ENCODE peak calls at places on chromosomes 7 and 10, in ten cellular contexts. One of them, this sample, is unnamed.

GRCh38 chr10:14285941-14286555 is 44.7 kb downstream of the FRMD4A start:
- DNase-seq in AG04449: no peak
- DNase-seq in cardiac muscle cell: no peak
- DNase-seq in GM23338: no peak
- DNase-seq in BJ: no peak
- DNase-seq in adrenal gland: no peak
- DNase-seq in epithelial cell of esophagus: no peak
- DNase-seq in H7: no peak
- DNase-seq in HCT116: no peak
- DNase-seq in CD8-positive, alpha-beta T cell: no peak
- DNase-seq in this sample: no peak

GRCh38 chr7:151725844-151726770 is 150.8 kb downstream of the PRKAG2 start:
- DNase-seq in AG04449: no peak
- DNase-seq in cardiac muscle cell: peak; percentile 73
- DNase-seq in epithelial cell of esophagus: no peak
- DNase-seq in BJ: no peak
- DNase-seq in H7: no peak
- DNase-seq in CD8-positive, alpha-beta T cell: no peak
- DNase-seq in adrenal gland: no peak
- DNase-seq in GM23338: no peak
- DNase-seq in HCT116: no peak
- DNase-seq in this sample: no peak

GRCh38 chr10:1364151-1364910 is 308.1 kb downstream of the WDR37 start:
- DNase-seq in epithelial cell of esophagus: peak; percentile 27
- DNase-seq in GM23338: no peak
- DNase-seq in cardiac muscle cell: no peak
- DNase-seq in AG04449: no peak
- DNase-seq in HCT116: no peak
- DNase-seq in H7: peak; percentile 32
- DNase-seq in adrenal gland: no peak
- DNase-seq in CD8-positive, alpha-beta T cell: no peak
- DNase-seq in BJ: no peak
- DNase-seq in this sample: no peak

GRCh38 chr7:125668321-125668993 is 738.8 kb upstream of the POT1 start:
- DNase-seq in HCT116: no peak
- DNase-seq in H7: no peak
- DNase-seq in epithelial cell of esophagus: no peak
- DNase-seq in adrenal gland: no peak
- DNase-seq in cardiac muscle cell: no peak
- DNase-seq in BJ: no peak
- DNase-seq in GM23338: no peak
- DNase-seq in AG04449: no peak
- DNase-seq in CD8-positive, alpha-beta T cell: no peak
- DNase-seq in this sample: no peak

GRCh38 chr7:115600196-115600595 is 430.4 kb downstream of the TFEC start:
- DNase-seq in BJ: no peak
- DNase-seq in cardiac muscle cell: no peak
- DNase-seq in HCT116: no peak
- DNase-seq in adrenal gland: no peak
- DNase-seq in AG04449: no peak
- DNase-seq in CD8-positive, alpha-beta T cell: no peak
- DNase-seq in H7: no peak
- DNase-seq in GM23338: no peak
- DNase-seq in epithelial cell of esophagus: no peak
- DNase-seq in this sample: no peak

GRCh38 chr10:50610364-50610763 is 13.4 kb downstream of the SGMS1 start:
- DNase-seq in adrenal gland: peak; percentile 26
- DNase-seq in H7: no peak
- DNase-seq in cardiac muscle cell: peak; percentile 75
- DNase-seq in CD8-positive, alpha-beta T cell: no peak
- DNase-seq in epithelial cell of esophagus: no peak
- DNase-seq in HCT116: no peak
- DNase-seq in AG04449: no peak
- DNase-seq in GM23338: no peak
- DNase-seq in BJ: no peak
- DNase-seq in this sample: no peak

GRCh38 chr10:70274643-70275042 is 9.2 kb downstream of the NPFFR1 start:
- DNase-seq in adrenal gland: peak; percentile 53
- DNase-seq in GM23338: no peak
- DNase-seq in AG04449: peak; percentile 57
- DNase-seq in H7: no peak
- DNase-seq in CD8-positive, alpha-beta T cell: no peak
- DNase-seq in HCT116: no peak
- DNase-seq in epithelial cell of esophagus: no peak
- DNase-seq in BJ: peak; percentile 52
- DNase-seq in cardiac muscle cell: no peak
- DNase-seq in this sample: no peak

GRCh38 chr10:124995605-124996004 is 53.7 kb downstream of the ZRANB1 start:
- DNase-seq in HCT116: no peak
- DNase-seq in CD8-positive, alpha-beta T cell: no peak
- DNase-seq in H7: peak; percentile 50
- DNase-seq in cardiac muscle cell: no peak
- DNase-seq in GM23338: no peak
- DNase-seq in adrenal gland: peak; percentile 12
- DNase-seq in epithelial cell of esophagus: no peak
- DNase-seq in BJ: no peak
- DNase-seq in AG04449: no peak
- DNase-seq in this sample: no peak

GRCh38 chr7:34107306-34107705 is 202.0 kb downstream of the BMPER start:
- DNase-seq in BJ: peak; percentile 22
- DNase-seq in GM23338: no peak
- DNase-seq in H7: no peak
- DNase-seq in adrenal gland: peak; percentile 25
- DNase-seq in AG04449: no peak
- DNase-seq in CD8-positive, alpha-beta T cell: no peak
- DNase-seq in epithelial cell of esophagus: peak; percentile 51
- DNase-seq in cardiac muscle cell: no peak
- DNase-seq in HCT116: no peak
- DNase-seq in this sample: no peak

GRCh38 chr7:34104120-34104519 is 198.8 kb downstream of the BMPER start:
- DNase-seq in epithelial cell of esophagus: no peak
- DNase-seq in cardiac muscle cell: no peak
- DNase-seq in GM23338: no peak
- DNase-seq in adrenal gland: no peak
- DNase-seq in CD8-positive, alpha-beta T cell: no peak
- DNase-seq in HCT116: no peak
- DNase-seq in BJ: no peak
- DNase-seq in H7: no peak
- DNase-seq in AG04449: no peak
- DNase-seq in this sample: no peak

GRCh38 chr7:34100661-34101060 is 195.3 kb downstream of the BMPER start:
- DNase-seq in cardiac muscle cell: no peak
- DNase-seq in epithelial cell of esophagus: peak; percentile 69
- DNase-seq in GM23338: no peak
- DNase-seq in HCT116: no peak
- DNase-seq in BJ: no peak
- DNase-seq in CD8-positive, alpha-beta T cell: no peak
- DNase-seq in adrenal gland: no peak
- DNase-seq in AG04449: no peak
- DNase-seq in H7: no peak
- DNase-seq in this sample: no peak

GRCh38 chr7:34108150-34108549 is 202.8 kb downstream of the BMPER start:
- DNase-seq in BJ: no peak
- DNase-seq in epithelial cell of esophagus: peak; percentile 34
- DNase-seq in H7: no peak
- DNase-seq in GM23338: no peak
- DNase-seq in CD8-positive, alpha-beta T cell: no peak
- DNase-seq in HCT116: no peak
- DNase-seq in adrenal gland: no peak
- DNase-seq in AG04449: no peak
- DNase-seq in cardiac muscle cell: no peak
- DNase-seq in this sample: no peak

DNA sequence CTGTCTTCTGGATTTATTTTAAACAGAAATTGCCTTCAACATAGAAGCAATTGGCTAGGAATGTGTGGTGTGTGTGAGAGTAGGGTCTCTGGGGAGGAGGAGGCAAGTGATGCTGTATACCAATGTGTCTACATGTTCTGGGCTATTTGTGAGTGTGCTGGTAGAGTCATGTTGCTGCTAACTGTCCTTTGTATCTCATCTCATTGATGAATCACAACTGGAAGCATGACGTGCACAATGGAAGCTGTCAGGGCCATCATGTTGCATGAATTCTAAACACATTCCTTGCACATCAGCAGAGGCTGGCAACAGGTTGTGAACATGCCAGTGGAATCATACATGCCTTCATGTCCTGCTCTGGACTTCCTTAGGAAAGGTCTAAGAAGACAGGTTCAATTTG is 199.7 kb downstream of the BMPER start:
- DNase-seq in adrenal gland: no peak
- DNase-seq in cardiac muscle cell: no peak
- DNase-seq in BJ: no peak
- DNase-seq in H7: no peak
- DNase-seq in epithelial cell of esophagus: peak; percentile 55
- DNase-seq in CD8-positive, alpha-beta T cell: no peak
- DNase-seq in HCT116: no peak
- DNase-seq in GM23338: no peak
- DNase-seq in AG04449: no peak
- DNase-seq in this sample: no peak
- H3K4me3 ChIP-seq in adrenal gland: no peak overlapping the region
- H3K4me3 ChIP-seq in cardiac muscle cell: no peak overlapping the region
- H3K4me3 ChIP-seq in BJ: no peak overlapping the region
- H3K4me3 ChIP-seq in H7: no peak overlapping the region
- H3K4me3 ChIP-seq in epithelial cell of esophagus: no peak overlapping the region
- H3K4me3 ChIP-seq in CD8-positive, alpha-beta T cell: no peak overlapping the region
- H3K4me3 ChIP-seq in HCT116: no peak overlapping the region
- H3K4me3 ChIP-seq in GM23338: no peak overlapping the region
- H3K4me3 ChIP-seq in AG04449: no peak overlapping the region
- H3K4me3 ChIP-seq in this sample: no peak overlapping the region

GRCh38 chr7:158057446-158057845 is 530.2 kb downstream of the PTPRN2 start:
- DNase-seq in epithelial cell of esophagus: no peak
- DNase-seq in AG04449: no peak
- DNase-seq in GM23338: no peak
- DNase-seq in BJ: no peak
- DNase-seq in HCT116: no peak
- DNase-seq in adrenal gland: no peak
- DNase-seq in H7: no peak
- DNase-seq in CD8-positive, alpha-beta T cell: no peak
- DNase-seq in cardiac muscle cell: no peak
- DNase-seq in this sample: no peak
- H3K4me3 ChIP-seq in epithelial cell of esophagus: no peak overlapping the region
- H3K4me3 ChIP-seq in AG04449: no peak overlapping the region
- H3K4me3 ChIP-seq in GM23338: no peak overlapping the region
- H3K4me3 ChIP-seq in BJ: no peak overlapping the region
- H3K4me3 ChIP-seq in HCT116: no peak overlapping the region
- H3K4me3 ChIP-seq in adrenal gland: no peak overlapping the region
- H3K4me3 ChIP-seq in H7: no peak overlapping the region
- H3K4me3 ChIP-seq in CD8-positive, alpha-beta T cell: no peak overlapping the region
- H3K4me3 ChIP-seq in cardiac muscle cell: no peak overlapping the region
- H3K4me3 ChIP-seq in this sample: no peak overlapping the region

DNA sequence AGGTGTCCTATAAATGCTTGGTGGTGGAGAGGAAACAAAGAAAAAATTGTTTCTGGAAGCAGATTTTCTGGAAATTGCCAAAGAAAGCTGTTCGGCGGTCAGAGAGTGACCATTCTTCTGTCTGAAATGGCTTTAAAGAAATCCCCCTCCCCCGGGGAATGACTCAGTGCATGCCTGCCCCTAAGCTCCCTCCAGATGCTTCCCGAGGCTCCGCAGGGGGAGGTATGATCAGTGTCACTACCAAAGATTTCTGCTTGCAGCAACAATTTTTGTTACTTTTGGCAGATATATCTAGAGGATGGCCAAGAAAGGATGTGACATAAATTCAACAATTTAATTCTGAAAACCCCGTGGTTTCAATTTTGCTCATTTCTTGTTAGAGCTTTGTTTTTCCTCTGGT is 163.9 kb downstream of the JCAD start:
- DNase-seq in H7: peak; percentile 55
- DNase-seq in cardiac muscle cell: no peak
- DNase-seq in CD8-positive, alpha-beta T cell: no peak
- DNase-seq in HCT116: no peak
- DNase-seq in BJ: peak; percentile 59
- DNase-seq in adrenal gland: peak; percentile 77
- DNase-seq in GM23338: peak; percentile 37
- DNase-seq in epithelial cell of esophagus: peak; percentile 26
- DNase-seq in AG04449: peak; percentile 86
- DNase-seq in this sample: no peak
- H3K4me3 ChIP-seq in H7: no peak overlapping the region
- H3K4me3 ChIP-seq in cardiac muscle cell: no peak overlapping the region
- H3K4me3 ChIP-seq in CD8-positive, alpha-beta T cell: no peak overlapping the region
- H3K4me3 ChIP-seq in HCT116: no peak overlapping the region
- H3K4me3 ChIP-seq in BJ: no peak overlapping the region
- H3K4me3 ChIP-seq in adrenal gland: no peak overlapping the region
- H3K4me3 ChIP-seq in GM23338: no peak overlapping the region
- H3K4me3 ChIP-seq in epithelial cell of esophagus: no peak overlapping the region
- H3K4me3 ChIP-seq in AG04449: no peak overlapping the region
- H3K4me3 ChIP-seq in this sample: no peak overlapping the region

DNA sequence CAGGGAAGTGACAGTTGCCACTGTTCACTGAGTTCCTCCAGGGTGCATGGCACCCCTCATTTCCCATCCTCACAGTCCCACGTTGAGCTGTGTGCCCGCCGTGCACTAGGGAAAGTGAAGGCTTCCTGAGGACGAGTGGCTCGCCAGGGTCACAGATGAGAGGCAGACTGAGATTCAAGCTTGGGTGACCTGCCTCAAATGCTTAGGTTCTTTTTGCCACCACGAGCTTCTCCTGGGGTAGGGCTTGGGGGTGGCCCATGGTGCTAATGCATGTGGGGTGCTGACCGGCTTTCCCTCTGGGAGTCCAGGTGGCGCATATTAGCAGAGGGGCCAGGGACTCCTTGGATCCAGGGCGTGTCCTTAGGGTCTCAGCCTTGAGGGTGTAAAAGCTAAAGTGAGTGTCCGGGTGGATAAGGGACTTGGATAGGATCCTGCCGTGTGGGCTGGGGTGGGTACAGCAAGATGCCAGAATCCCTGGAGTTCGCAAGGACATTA is 1.9 kb downstream of the CALHM2 start:
- DNase-seq in cardiac muscle cell: no peak
- DNase-seq in epithelial cell of esophagus: no peak
- DNase-seq in CD8-positive, alpha-beta T cell: no peak
- DNase-seq in AG04449: no peak
- DNase-seq in BJ: no peak
- DNase-seq in GM23338: no peak
- DNase-seq in HCT116: no peak
- DNase-seq in H7: peak; percentile 41
- DNase-seq in adrenal gland: no peak
- DNase-seq in this sample: no peak
- H3K4me3 ChIP-seq in cardiac muscle cell: no peak overlapping the region
- H3K4me3 ChIP-seq in epithelial cell of esophagus: no peak overlapping the region
- H3K4me3 ChIP-seq in CD8-positive, alpha-beta T cell: peak overlapping the region; percentile 78
- H3K4me3 ChIP-seq in AG04449: peak overlapping the region; percentile 77
- H3K4me3 ChIP-seq in BJ: peak overlapping the region; percentile 71
- H3K4me3 ChIP-seq in GM23338: no peak overlapping the region
- H3K4me3 ChIP-seq in HCT116: peak overlapping the region; percentile 89
- H3K4me3 ChIP-seq in H7: no peak overlapping the region
- H3K4me3 ChIP-seq in adrenal gland: no peak overlapping the region
- H3K4me3 ChIP-seq in this sample: no peak overlapping the region

DNA sequence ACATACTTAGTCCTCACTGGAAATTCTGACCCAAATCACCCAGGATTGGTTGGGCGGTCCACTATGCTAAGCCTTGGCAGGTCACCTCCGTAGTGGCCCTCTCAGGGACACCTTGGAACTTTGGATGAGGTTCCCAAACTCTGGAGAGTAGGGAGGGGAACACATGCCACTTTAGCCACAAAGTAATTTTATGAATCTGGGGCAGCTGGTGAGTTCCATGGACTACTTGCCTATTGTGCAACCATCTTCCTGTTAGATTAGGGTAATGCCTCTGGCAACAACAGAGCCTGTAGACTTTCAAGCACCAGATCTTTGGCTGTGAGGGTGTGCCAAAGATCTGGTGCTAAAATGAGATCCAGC is 77.7 kb downstream of the ITGB8 start:
- DNase-seq in AG04449: no peak
- DNase-seq in CD8-positive, alpha-beta T cell: no peak
- DNase-seq in HCT116: no peak
- DNase-seq in H7: no peak
- DNase-seq in cardiac muscle cell: no peak
- DNase-seq in GM23338: no peak
- DNase-seq in adrenal gland: peak; percentile 15
- DNase-seq in BJ: no peak
- DNase-seq in epithelial cell of esophagus: peak; percentile 63
- DNase-seq in this sample: no peak
- H3K4me3 ChIP-seq in AG04449: no peak overlapping the region
- H3K4me3 ChIP-seq in CD8-positive, alpha-beta T cell: no peak overlapping the region
- H3K4me3 ChIP-seq in HCT116: no peak overlapping the region
- H3K4me3 ChIP-seq in H7: no peak overlapping the region
- H3K4me3 ChIP-seq in cardiac muscle cell: no peak overlapping the region
- H3K4me3 ChIP-seq in GM23338: no peak overlapping the region
- H3K4me3 ChIP-seq in adrenal gland: no peak overlapping the region
- H3K4me3 ChIP-seq in BJ: no peak overlapping the region
- H3K4me3 ChIP-seq in epithelial cell of esophagus: no peak overlapping the region
- H3K4me3 ChIP-seq in this sample: no peak overlapping the region